ENCODE peak calls at places on chromosomes 2 and 18, in four cellular contexts. One of them, this sample, is unnamed.

GRCh38 chr2:233329489-233330135 is 22.0 kb downstream of the SAG start:
- DNase-seq in T-helper 1 cell: no peak
- DNase-seq in GM12864: no peak
- DNase-seq in fibroblast of mammary gland: no peak
- DNase-seq in this sample: peak; percentile 9

GRCh38 chr18:5979176-5979888 is 84.0 kb upstream of the TMEM200C start:
- DNase-seq in T-helper 1 cell: no peak
- DNase-seq in GM12864: no peak
- DNase-seq in fibroblast of mammary gland: no peak
- DNase-seq in this sample: peak; percentile 3

GRCh38 chr2:179825494-179825893 is 35.9 kb downstream of the ZNF385B start:
- DNase-seq in T-helper 1 cell: no peak
- DNase-seq in GM12864: no peak
- DNase-seq in fibroblast of mammary gland: peak; percentile 12
- DNase-seq in this sample: no peak

GRCh38 chr2:120993661-120994060 is 258.0 kb downstream of the GLI2 start:
- DNase-seq in T-helper 1 cell: no peak
- DNase-seq in GM12864: no peak
- DNase-seq in fibroblast of mammary gland: no peak
- DNase-seq in this sample: no peak

GRCh38 chr18:32804126-32804888 is 31.5 kb upstream of the KLHL14 start:
- DNase-seq in T-helper 1 cell: no peak
- DNase-seq in GM12864: no peak
- DNase-seq in fibroblast of mammary gland: no peak
- DNase-seq in this sample: no peak

GRCh38 chr2:41026613-41027012 is 574.7 kb upstream of the SLC8A1 start:
- DNase-seq in T-helper 1 cell: peak; percentile 1
- DNase-seq in GM12864: no peak
- DNase-seq in fibroblast of mammary gland: no peak
- DNase-seq in this sample: no peak

GRCh38 chr2:228103379-228103778 is 78.1 kb downstream of the SPHKAP start:
- DNase-seq in T-helper 1 cell: no peak
- DNase-seq in GM12864: no peak
- DNase-seq in fibroblast of mammary gland: no peak
- DNase-seq in this sample: no peak

GRCh38 chr2:28074127-28074526 is 183.6 kb downstream of the BABAM2 start:
- DNase-seq in T-helper 1 cell: no peak
- DNase-seq in GM12864: no peak
- DNase-seq in fibroblast of mammary gland: no peak
- DNase-seq in this sample: no peak

GRCh38 chr2:71603311-71603794 is 150.0 kb downstream of the DYSF start:
- DNase-seq in T-helper 1 cell: no peak
- DNase-seq in GM12864: no peak
- DNase-seq in fibroblast of mammary gland: no peak
- DNase-seq in this sample: peak; percentile 43

GRCh38 chr18:22639626-22640025 is 221.9 kb upstream of the CTAGE1 start:
- DNase-seq in T-helper 1 cell: no peak
- DNase-seq in GM12864: no peak
- DNase-seq in fibroblast of mammary gland: no peak
- DNase-seq in this sample: no peak

GRCh38 chr2:137980459-137980858 is 16.2 kb downstream of the HNMT start:
- DNase-seq in T-helper 1 cell: no peak
- DNase-seq in GM12864: no peak
- DNase-seq in fibroblast of mammary gland: peak; percentile 26
- DNase-seq in this sample: peak; percentile 51

GRCh38 chr2:30569991-30570390 is 122.9 kb downstream of the LCLAT1 start:
- DNase-seq in T-helper 1 cell: no peak
- DNase-seq in GM12864: no peak
- DNase-seq in fibroblast of mammary gland: peak; percentile 51
- DNase-seq in this sample: peak; percentile 20

GRCh38 chr2:43609304-43609883 is 13.6 kb upstream of the THADA start:
- DNase-seq in T-helper 1 cell: peak; percentile 53
- DNase-seq in GM12864: no peak
- DNase-seq in fibroblast of mammary gland: peak; percentile 63
- DNase-seq in this sample: peak; percentile 73

GRCh38 chr2:161952722-161953322 is 121.2 kb downstream of the DPP4 start:
- DNase-seq in T-helper 1 cell: peak; percentile 96
- DNase-seq in GM12864: no peak
- DNase-seq in fibroblast of mammary gland: no peak
- DNase-seq in this sample: no peak

GRCh38 chr2:123762221-123762620 is 262.9 kb upstream of the CNTNAP5 start:
- DNase-seq in T-helper 1 cell: no peak
- DNase-seq in GM12864: no peak
- DNase-seq in fibroblast of mammary gland: no peak
- DNase-seq in this sample: no peak

GRCh38 chr2:99868260-99868659 is 274.1 kb downstream of the AFF3 start:
- DNase-seq in T-helper 1 cell: no peak
- DNase-seq in GM12864: no peak
- DNase-seq in fibroblast of mammary gland: no peak
- DNase-seq in this sample: no peak

GRCh38 chr2:73852020-73852419 is 23.3 kb downstream of the STAMBP start:
- DNase-seq in T-helper 1 cell: peak; percentile 28
- DNase-seq in GM12864: no peak
- DNase-seq in fibroblast of mammary gland: peak; percentile 89
- DNase-seq in this sample: peak; percentile 81

GRCh38 chr2:25362564-25363145 is 20.9 kb upstream of the DNMT3A start:
- DNase-seq in T-helper 1 cell: peak; percentile 56
- DNase-seq in GM12864: peak; percentile 74
- DNase-seq in fibroblast of mammary gland: no peak
- DNase-seq in this sample: peak; percentile 21

GRCh38 chr2:4673025-4673489 is 969.7 kb downstream of the DCDC2C start:
- DNase-seq in T-helper 1 cell: no peak
- DNase-seq in GM12864: no peak
- DNase-seq in fibroblast of mammary gland: peak; percentile 1
- DNase-seq in this sample: peak; percentile 0

GRCh38 chr2:221572180-221572820 is at the start of gene EPHA4:
- DNase-seq in T-helper 1 cell: peak; percentile 82
- DNase-seq in GM12864: no peak
- DNase-seq in fibroblast of mammary gland: peak; percentile 78
- DNase-seq in this sample: peak; percentile 97